ENCODE peak calls at places on chromosome 5, in seven cellular contexts. J, Z, Q, R, I, X and Y are unnamed samples.

GRCh38 chr5:178326054-178326715 is 93.6 kb upstream of the PHYKPL start:
- DNase-seq in J (no peak), Z (no peak), Q (peak; percentile 30), R (no peak), I (no peak), X (no peak), Y (no peak)

GRCh38 chr5:123344819-123345426 is 78.3 kb downstream of the CEP120 start:
- DNase-seq in J (no peak), Z (no peak), Q (no peak), R (no peak), I (no peak), X (no peak), Y (peak; percentile 21)

GRCh38 chr5:139636207-139636792 is 11.8 kb upstream of the CXXC5 start:
- DNase-seq in J (peak; percentile 59), Z (no peak), Q (no peak), R (no peak), I (peak; percentile 48), X (no peak), Y (no peak)

GRCh38 chr5:9376363-9377117 is 169.3 kb downstream of the SEMA5A start:
- DNase-seq in J (no peak), Z (no peak), Q (no peak), R (no peak), I (no peak), X (no peak), Y (no peak)

GRCh38 chr5:54135042-54135441 is 175.3 kb downstream of the ARL15 start:
- DNase-seq in J (no peak), Z (no peak), Q (no peak), R (no peak), I (no peak), X (no peak), Y (no peak)

GRCh38 chr5:10599828-10600227 is 36.0 kb downstream of the ANKRD33B start:
- DNase-seq in J (no peak), Z (no peak), Q (no peak), R (no peak), I (peak; percentile 16), X (no peak), Y (no peak)

GRCh38 chr5:81626524-81626923 is 124.4 kb downstream of the SSBP2 start:
- DNase-seq in J (no peak), Z (no peak), Q (no peak), R (no peak), I (no peak), X (no peak), Y (no peak)

GRCh38 chr5:155943516-155944407 is 383.2 kb upstream of the SGCD start:
- DNase-seq in J (peak; percentile 23), Z (peak; percentile 46), Q (peak; percentile 61), R (peak; percentile 77), I (no peak), X (no peak), Y (peak; percentile 63)

GRCh38 chr5:102711525-102712240 is 43.4 kb upstream of the PAM start:
- DNase-seq in J (no peak), Z (no peak), Q (no peak), R (no peak), I (no peak), X (no peak), Y (no peak)

GRCh38 chr5:180126716-180127681 is 55.4 kb upstream of the RNF130 start:
- DNase-seq in J (no peak), Z (no peak), Q (peak; percentile 72), R (peak; percentile 78), I (peak; percentile 36), X (peak; percentile 53), Y (peak; percentile 73)

GRCh38 chr5:169861934-169862333 is 118.4 kb downstream of the INSYN2B start:
- DNase-seq in J (no peak), Z (no peak), Q (no peak), R (no peak), I (no peak), X (no peak), Y (no peak)

GRCh38 chr5:180140627-180141006 is 68.4 kb downstream of the RASGEF1C start:
- DNase-seq in J (no peak), Z (no peak), Q (no peak), R (peak; percentile 23), I (no peak), X (peak; percentile 39), Y (no peak)

GRCh38 chr5:36357391-36357790 is 55.7 kb upstream of the RANBP3L start:
- DNase-seq in J (no peak), Z (no peak), Q (no peak), R (no peak), I (no peak), X (no peak), Y (no peak)

GRCh38 chr5:76363385-76364261 is 39.5 kb upstream of the IQGAP2 start:
- DNase-seq in J (no peak), Z (no peak), Q (no peak), R (no peak), I (no peak), X (no peak), Y (peak; percentile 81)

GRCh38 chr5:90356612-90357011 is 52.9 kb downstream of the CETN3 start:
- DNase-seq in J (no peak), Z (no peak), Q (no peak), R (no peak), I (no peak), X (no peak), Y (peak; percentile 92)

GRCh38 chr5:126544087-126544740 is 50.8 kb downstream of the ALDH7A1 start:
- DNase-seq in J (peak; percentile 27), Z (peak; percentile 31), Q (no peak), R (no peak), I (no peak), X (no peak), Y (peak; percentile 66)

GRCh38 chr5:36422957-36423356 is 121.3 kb upstream of the RANBP3L start:
- DNase-seq in J (no peak), Z (no peak), Q (no peak), R (no peak), I (no peak), X (no peak), Y (no peak)

GRCh38 chr5:126044111-126044668 is 379.0 kb upstream of the GRAMD2B start:
- DNase-seq in J (no peak), Z (no peak), Q (no peak), R (no peak), I (no peak), X (no peak), Y (peak; percentile 12)

GRCh38 chr5:136022965-136023364 is 5.8 kb upstream of the TGFBI start:
- DNase-seq in J (no peak), Z (no peak), Q (no peak), R (no peak), I (no peak), X (no peak), Y (no peak)

GRCh38 chr5:132671000-132671399 is 2.8 kb upstream of the IL4 start:
- DNase-seq in J (no peak), Z (no peak), Q (no peak), R (no peak), I (no peak), X (no peak), Y (no peak)

GRCh38 chr5:121189569-121190305 is 661.9 kb upstream of the FTMT start:
- DNase-seq in J (no peak), Z (no peak), Q (no peak), R (no peak), I (no peak), X (no peak), Y (no peak)

GRCh38 chr5:88172847-88173758 is 95.5 kb downstream of the TMEM161B start:
- DNase-seq in J (no peak), Z (no peak), Q (no peak), R (peak; percentile 55), I (no peak), X (no peak), Y (peak; percentile 58)

GRCh38 chr5:14123974-14124482 is 19.1 kb upstream of the TRIO start:
- DNase-seq in J (no peak), Z (no peak), Q (no peak), R (no peak), I (no peak), X (no peak), Y (no peak)

GRCh38 chr5:145446412-145446811 is 388.7 kb downstream of the PRELID2 start:
- DNase-seq in J (no peak), Z (no peak), Q (no peak), R (no peak), I (no peak), X (no peak), Y (no peak)

GRCh38 chr5:55226027-55226933 is 835 bp downstream of the MCIDAS start:
- DNase-seq in J (no peak), Z (no peak), Q (peak; percentile 68), R (peak; percentile 84), I (peak; percentile 86), X (peak; percentile 65), Y (peak; percentile 95)

GRCh38 chr5:69292349-69292748 is 40.3 kb downstream of the CCDC125 start:
- DNase-seq in J (no peak), Z (no peak), Q (no peak), R (no peak), I (no peak), X (no peak), Y (no peak)

GRCh38 chr5:40960027-40960426 is 50.7 kb downstream of the C7 start:
- DNase-seq in J (no peak), Z (peak; percentile 24), Q (no peak), R (no peak), I (no peak), X (no peak), Y (no peak)
- H3K36me3 ChIP-seq in J (no peaks in the 10 kb centered on the region), Z (peaks cover 59% of the 10 kb centered on the region), Q (peaks cover 11% of the 10 kb centered on the region), R (no peaks in the 10 kb centered on the region), I (no peaks in the 10 kb centered on the region), X (no peaks in the 10 kb centered on the region), Y (no peaks in the 10 kb centered on the region)

GRCh38 chr5:109404428-109404960 is 5.3 kb downstream of the PJA2 start:
- DNase-seq in J (no peak), Z (no peak), Q (no peak), R (no peak), I (no peak), X (no peak), Y (peak; percentile 76)
- H3K4me1 ChIP-seq in J (peaks cover 28% of the 10 kb centered on the region), Z (peaks cover 70% of the 10 kb centered on the region), Q (peaks cover 35% of the 10 kb centered on the region), R (peaks cover 2% of the 10 kb centered on the region), I (peaks cover 21% of the 10 kb centered on the region), X (peaks cover 45% of the 10 kb centered on the region), Y (peaks cover 35% of the 10 kb centered on the region)

DNA sequence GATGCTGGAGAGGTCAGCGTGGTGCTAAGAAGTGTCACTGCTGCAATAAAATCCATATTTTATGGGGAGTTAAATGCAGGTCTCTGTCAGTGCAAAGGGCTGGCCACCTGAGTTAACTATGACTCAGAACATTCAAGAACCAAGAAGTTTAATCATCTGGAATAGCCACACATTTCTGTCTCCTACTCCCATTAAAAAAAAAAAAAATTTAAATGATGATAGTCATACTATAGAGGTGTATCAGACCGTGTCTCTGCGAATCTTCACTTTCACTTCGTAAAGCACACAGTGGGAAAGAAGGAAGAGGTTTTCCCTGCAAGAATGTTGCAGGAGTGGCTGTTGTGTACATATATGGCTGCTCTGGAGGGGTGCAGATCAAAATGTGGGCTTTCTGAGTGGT is 1.4 kb downstream of the CDH6 start:
- DNase-seq in J (no peak), Z (no peak), Q (no peak), R (no peak), I (no peak), X (no peak), Y (no peak)
- H3K4me3 ChIP-seq in J (no peak overlapping the region), Z (no peak overlapping the region), Q (peak overlapping the region; percentile 39), R (peak overlapping the region; percentile 38), I (no peak overlapping the region), X (peak overlapping the region; percentile 48), Y (peak overlapping the region; percentile 65)

DNA sequence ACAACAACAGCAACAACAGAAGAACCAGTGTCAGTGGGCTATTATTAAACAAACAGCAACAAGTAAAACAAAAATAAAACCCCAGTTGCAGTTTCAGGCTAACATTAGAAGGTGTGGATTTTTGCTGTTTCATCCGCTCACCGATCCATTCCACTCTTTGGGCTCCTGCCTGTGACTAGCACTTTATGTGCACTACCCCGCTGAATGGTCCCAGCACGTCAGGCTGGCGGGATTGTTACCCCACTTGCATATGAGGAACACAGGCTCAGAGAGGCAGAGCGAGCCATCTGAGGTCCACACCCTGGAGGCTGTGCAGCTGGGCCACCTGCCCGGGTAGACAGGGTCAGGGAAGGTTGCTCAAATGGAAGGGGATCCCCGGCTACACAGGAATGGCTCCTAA is 26.0 kb downstream of the NSG2 start:
- DNase-seq in J (no peak), Z (no peak), Q (no peak), R (no peak), I (no peak), X (no peak), Y (no peak)
- H3K36me3 ChIP-seq in J (no peaks in the 10 kb centered on the region), Z (no peaks in the 10 kb centered on the region), Q (no peaks in the 10 kb centered on the region), R (no peaks in the 10 kb centered on the region), I (no peaks in the 10 kb centered on the region), X (no peaks in the 10 kb centered on the region), Y (no peaks in the 10 kb centered on the region)